ENCODE peak calls at places on chromosomes 5 and 9, in nine cellular contexts. A is CD4-positive, alpha-beta T cell; L is H9; T is lower lobe of right lung; Y is A673; S is astrocyte; U is pancreas; C is heart left ventricle; R is cardiac muscle cell. G is an unnamed sample.

GRCh38 chr5:109865636-109866035 is 175.9 kb downstream of the MAN2A1 start:
- DNase-seq in S (peak), C (no peak), U (peak), R (no peak), L (no peak), Y (peak), A (no peak), T (no peak), G (peak)

GRCh38 chr5:172414618-172415599 is 39.4 kb downstream of the SH3PXD2B start:
- DNase-seq in C (no peak), U (peak), R (no peak), S (no peak), T (no peak), L (no peak), A (no peak), Y (peak), G (peak)

GRCh38 chr5:149282966-149283332 is 11.3 kb downstream of the AFAP1L1 start:
- DNase-seq in L (no peak), T (no peak), S (no peak), A (no peak), U (no peak), R (no peak), Y (no peak), C (no peak), G (no peak)

GRCh38 chr5:129246088-129246487 is 151.5 kb downstream of the ISOC1 start:
- DNase-seq in Y (no peak), R (no peak), C (no peak), T (no peak), A (no peak), L (no peak), U (no peak), S (no peak), G (no peak)

GRCh38 chr9:116020801-116021200 is 132.8 kb upstream of the PAPPA start:
- DNase-seq in C (no peak), A (no peak), U (no peak), R (no peak), L (no peak), S (no peak), T (no peak), Y (no peak), G (no peak)

GRCh38 chr5:61277190-61277589 is 54.9 kb upstream of the ZSWIM6 start:
- DNase-seq in A (no peak), U (no peak), T (no peak), Y (peak), R (no peak), L (peak), C (no peak), S (peak), G (no peak)

GRCh38 chr5:40204157-40204556 is 475.6 kb upstream of the PTGER4 start:
- DNase-seq in C (no peak), Y (no peak), R (no peak), U (no peak), L (no peak), S (no peak), A (no peak), T (no peak), G (no peak)

GRCh38 chr5:71528206-71528605 is 58.9 kb upstream of the MCCC2 start:
- DNase-seq in T (no peak), U (no peak), Y (no peak), L (no peak), R (no peak), S (no peak), A (no peak), C (no peak), G (no peak)

GRCh38 chr9:105881654-105882349 is 187.5 kb downstream of the TMEM38B start:
- DNase-seq in R (peak), U (peak), L (peak), Y (peak), T (peak), A (peak), C (peak), S (peak), G (peak)

GRCh38 chr9:124594673-124595072 is 87.5 kb upstream of the NR5A1 start:
- DNase-seq in U (no peak), T (no peak), Y (no peak), C (no peak), L (no peak), R (peak), S (no peak), A (no peak), G (no peak)

GRCh38 chr9:6354072-6354686 is 26.0 kb downstream of the TPD52L3 start:
- DNase-seq in T (no peak), Y (peak), A (no peak), L (peak), U (no peak), S (peak), C (no peak), R (peak), G (peak)

GRCh38 chr9:81915801-81916505 is 12.3 kb upstream of the SPATA31D4 start:
- DNase-seq in T (no peak), A (no peak), R (no peak), Y (no peak), L (no peak), C (no peak), S (peak), U (no peak), G (no peak)

GRCh38 chr5:132471006-132471907 is 19.3 kb downstream of the IRF1 start:
- DNase-seq in Y (no peak), S (no peak), L (no peak), U (no peak), R (no peak), T (no peak), A (no peak), C (peak), G (no peak)

GRCh38 chr5:138352722-138353549 is 451 bp downstream of the KDM3B start:
- DNase-seq in C (peak), U (peak), Y (peak), L (peak), A (peak), T (peak), S (peak), R (peak), G (peak)

GRCh38 chr5:153496835-153497234 is 6.4 kb downstream of the GRIA1 start:
- DNase-seq in L (no peak), T (no peak), A (no peak), C (no peak), S (no peak), U (no peak), Y (peak), R (peak), G (peak)

DNA sequence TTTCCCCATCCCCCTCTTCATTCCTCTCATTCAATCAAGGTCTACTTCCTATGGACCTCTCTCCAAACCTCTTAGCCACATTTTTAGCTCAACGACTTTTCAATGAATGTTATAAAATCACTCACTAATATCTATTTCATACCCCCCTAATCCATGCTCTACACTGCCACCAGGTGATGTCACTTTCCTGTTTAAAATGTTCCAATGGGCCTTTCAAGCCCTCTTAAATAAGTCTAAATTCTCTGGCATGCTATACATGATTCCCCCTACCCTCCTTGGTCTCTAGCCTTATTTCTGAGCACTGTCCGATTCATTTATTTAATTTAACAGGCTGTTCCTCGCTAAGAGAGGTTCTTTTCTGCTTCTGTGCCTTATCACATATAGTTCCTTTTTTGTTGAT is 9.3 kb downstream of the ABHD17B start:
- DNase-seq in T (no peak), U (no peak), A (no peak), L (no peak), Y (no peak), S (no peak), R (no peak), C (no peak), G (no peak)
- TF ChIP-seq CTCF in T (no peak), U (no peak), A (no peak), L (no peak), Y (peak), S (no peak), R (no peak), C (no peak), G (no peak)

GRCh38 chr9:95406114-95406513 is 88.6 kb upstream of the FANCC start:
- DNase-seq in A (no peak), C (no peak), Y (peak), T (no peak), R (no peak), U (no peak), L (no peak), S (no peak), G (no peak)
- H3K27ac ChIP-seq in A (no peak), C (no peak), Y (no peak), T (no peak), R (no peak), U (no peak), L (no peak), S (no peak), G (no peak)

GRCh38 chr9:92147030-92147853 is 32.0 kb upstream of the SPTLC1 start:
- DNase-seq in A (no peak), Y (no peak), R (no peak), S (peak), C (peak), L (peak), T (peak), U (no peak), G (peak)
- TF ChIP-seq CTCF in A (no peak), Y (no peak), R (no peak), S (no peak), C (no peak), L (no peak), T (no peak), U (no peak), G (no peak)

DNA sequence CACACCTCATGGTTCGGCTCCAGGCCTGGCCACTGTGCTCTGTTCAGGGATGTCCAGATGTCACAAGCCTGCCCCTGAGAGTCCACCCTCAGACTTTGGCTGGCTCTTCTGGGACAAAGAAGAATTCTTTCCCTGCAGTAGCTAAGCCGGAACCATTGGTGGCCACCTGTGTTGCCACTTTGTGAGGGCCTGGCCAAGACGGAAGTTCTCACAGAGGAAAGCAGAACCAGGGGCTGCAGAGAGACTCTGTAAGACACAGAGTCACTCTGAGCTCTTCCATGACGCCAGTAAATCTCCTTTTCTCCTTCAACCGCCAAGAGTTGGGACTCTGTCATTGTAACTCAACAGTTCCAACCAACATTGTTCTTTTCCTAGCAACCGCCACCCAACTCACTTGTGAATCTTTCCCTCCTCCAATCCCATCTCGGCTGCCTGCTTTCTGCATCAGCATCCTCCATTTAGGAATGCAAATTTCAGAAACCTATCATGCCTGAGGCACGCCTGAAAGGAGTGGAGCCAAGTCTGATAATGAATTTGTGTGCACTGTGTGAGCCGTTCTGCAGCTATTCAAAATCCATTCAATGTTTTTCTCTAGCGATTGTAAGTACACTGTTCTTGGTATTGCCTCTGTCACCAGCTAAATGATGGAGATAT is 37.8 kb upstream of the ATP6V1G1 start:
- DNase-seq in C (no peak), T (no peak), S (peak), L (no peak), A (no peak), Y (no peak), R (no peak), U (no peak), G (no peak)
- H3K27ac ChIP-seq in C (no peak), T (no peak), S (peak), L (no peak), A (no peak), Y (no peak), R (no peak), U (no peak), G (no peak)

DNA sequence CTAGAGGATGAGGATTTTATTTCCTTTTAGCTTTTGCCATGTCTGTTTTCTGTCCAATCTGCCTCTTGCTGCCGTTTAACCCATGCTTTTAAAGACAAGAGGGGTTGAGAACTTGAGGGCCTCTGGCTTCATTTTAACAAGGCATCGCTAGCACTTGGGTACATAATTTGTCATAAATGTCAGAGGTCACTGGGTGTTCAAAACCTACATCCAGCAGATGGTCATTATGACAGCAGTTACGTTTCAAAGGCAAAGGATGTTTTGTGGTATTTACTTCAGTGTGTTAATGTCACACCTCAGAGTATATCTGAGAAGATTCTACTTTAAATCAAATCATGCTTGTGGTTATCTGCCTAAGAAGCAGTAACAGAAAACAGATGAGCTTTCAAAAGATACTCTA is 918.3 kb downstream of the NR2F1-AS1 start:
- DNase-seq in L (no peak), U (no peak), S (no peak), A (no peak), Y (no peak), C (no peak), T (no peak), R (no peak), G (no peak)
- TF ChIP-seq CTCF in L (no peak), U (no peak), S (no peak), A (no peak), Y (no peak), C (no peak), T (no peak), R (no peak), G (no peak)